ENCODE peak calls at places on chromosomes 2 and 18, in four cellular contexts. R is fibroblast of pulmonary artery, P is dermis blood vessel endothelial cell, J is HEK293T. E is an unnamed sample.

GRCh38 chr2:14330884-14331283 is 301.6 kb upstream of the LRATD1 start:
- DNase-seq in R (no peak), P (no peak), J (no peak), E (no peak)

GRCh38 chr2:3631161-3631850 is 26.7 kb upstream of the ALLC start:
- DNase-seq in R (no peak), P (no peak), J (no peak), E (no peak)

GRCh38 chr18:9608298-9608697 is 6.1 kb downstream of the PPP4R1 start:
- DNase-seq in R (peak), P (no peak), J (no peak), E (no peak)

GRCh38 chr2:173448938-173449471 is 94.3 kb downstream of the CDCA7 start:
- DNase-seq in R (peak), P (peak), J (peak), E (peak)

GRCh38 chr2:16277117-16277516 is 336.8 kb downstream of the MYCN start:
- DNase-seq in R (no peak), P (no peak), J (no peak), E (no peak)

GRCh38 chr18:70333757-70334156 is 44.9 kb downstream of the SOCS6 start:
- DNase-seq in R (peak), P (no peak), J (no peak), E (no peak)

GRCh38 chr2:215862211-215862610 is 151.1 kb downstream of the MREG start:
- DNase-seq in R (no peak), P (no peak), J (no peak), E (no peak)

GRCh38 chr2:18752667-18753422 is 163.5 kb upstream of the NT5C1B start:
- DNase-seq in R (peak), P (peak), J (no peak), E (peak)

GRCh38 chr2:221981918-221982317 is 316.9 kb downstream of the PAX3 start:
- DNase-seq in R (no peak), P (no peak), J (no peak), E (no peak)

GRCh38 chr2:229348135-229348534 is 77.0 kb upstream of the PID1 start:
- DNase-seq in R (peak), P (no peak), J (no peak), E (no peak)

GRCh38 chr18:79151191-79151590 is 82.0 kb downstream of the ATP9B start:
- DNase-seq in R (no peak), P (no peak), J (no peak), E (no peak)

GRCh38 chr2:120496759-120497158 is 150.8 kb downstream of the INHBB start:
- DNase-seq in R (no peak), P (no peak), J (no peak), E (no peak)

GRCh38 chr2:67828066-67828465 is 234.7 kb downstream of the C1D start:
- DNase-seq in R (no peak), P (no peak), J (no peak), E (no peak)

GRCh38 chr2:54771166-54771565 is 47.7 kb downstream of the EML6 start:
- DNase-seq in R (peak), P (peak), J (no peak), E (no peak)

GRCh38 chr2:101251844-101252407 is 760 bp upstream of the CNOT11 start:
- DNase-seq in R (no peak), P (peak), J (peak), E (peak)

GRCh38 chr2:229257980-229258379 is 13.1 kb downstream of the PID1 start:
- DNase-seq in R (no peak), P (no peak), J (no peak), E (no peak)

GRCh38 chr2:119004602-119005001 is 62.6 kb downstream of the MARCO start:
- DNase-seq in R (no peak), P (no peak), J (no peak), E (no peak)

GRCh38 chr2:203450571-203450970 is 84.5 kb downstream of the RAPH1 start:
- DNase-seq in R (no peak), P (no peak), J (no peak), E (no peak)

GRCh38 chr2:95024306-95024880 is 1.1 kb upstream of the MAL start:
- DNase-seq in R (no peak), P (no peak), J (no peak), E (peak)

GRCh38 chr2:224145751-224146355 is 106.8 kb upstream of the SERPINE2 start:
- DNase-seq in R (peak), P (peak), J (no peak), E (peak)

GRCh38 chr2:215410932-215411285 is 25.0 kb downstream of the FN1 start:
- DNase-seq in R (peak), P (peak), J (no peak), E (peak)

GRCh38 chr2:98317214-98317613 is 29.0 kb upstream of the CNGA3 start:
- DNase-seq in R (no peak), P (no peak), J (no peak), E (no peak)

GRCh38 chr18:52422985-52423601 is 83.1 kb downstream of the DCC start:
- DNase-seq in R (no peak), P (no peak), J (no peak), E (peak)

GRCh38 chr2:59182249-59182648 is 941.1 kb upstream of the FANCL start:
- DNase-seq in R (peak), P (no peak), J (peak), E (peak)

GRCh38 chr2:239819091-239819973 is 205.8 kb downstream of the NDUFA10 start:
- DNase-seq in R (no peak), P (no peak), J (no peak), E (no peak)

GRCh38 chr18:3982541-3982940 is 472.6 kb downstream of the DLGAP1 start:
- DNase-seq in R (no peak), P (no peak), J (no peak), E (no peak)

GRCh38 chr18:75070625-75071483 is 138.1 kb downstream of the PTGR3 start:
- DNase-seq in R (peak), P (peak), J (no peak), E (peak)

GRCh38 chr18:79258447-79258846 is 137.3 kb upstream of the NFATC1 start:
- DNase-seq in R (no peak), P (no peak), J (no peak), E (no peak)

GRCh38 chr2:53353372-53354111 is 414.1 kb upstream of the CHAC2 start:
- DNase-seq in R (peak), P (no peak), J (no peak), E (no peak)

GRCh38 chr2:232668805-232669444 is 28.2 kb upstream of the GIGYF2 start:
- DNase-seq in R (peak), P (peak), J (peak), E (peak)

GRCh38 chr2:98550165-98550564 is 58.1 kb downstream of the COA5 start:
- DNase-seq in R (no peak), P (no peak), J (no peak), E (no peak)

E was measured in A673.